ENCODE peak calls at places on chromosomes 7 and 10, in eight cellular contexts. R is heart left ventricle, X is thoracic aorta, C is esophagus muscularis mucosa, D is psoas muscle, F is A549, N is colonic mucosa, P is left ventricle myocardium inferior. A is an unnamed sample. For H3K4me1, the result is how much of the 10 kb centered on the place peaks cover.

GRCh38 chr10:49435225-49435624 is 39.3 kb upstream of the DRGX start:
- DNase-seq in X (no peak), N (no peak), P (no peak), R (no peak), D (no peak), C (no peak), F (no peak), A (no peak)

GRCh38 chr10:73875139-73875475 is 752 bp upstream of the CAMK2G start:
- DNase-seq in P (no peak), R (no peak), C (no peak), X (no peak), N (no peak), D (no peak), F (no peak), A (no peak)

GRCh38 chr10:3886666-3887251 is 101.8 kb upstream of the KLF6 start:
- DNase-seq in R (peak), F (peak), X (no peak), P (no peak), D (peak), N (no peak), C (no peak), A (no peak)

GRCh38 chr10:36344240-36344639 is 702.1 kb upstream of the FZD8 start:
- DNase-seq in N (no peak), P (no peak), F (no peak), R (no peak), C (no peak), X (no peak), D (no peak), A (no peak)

GRCh38 chr7:153109561-153109960 is 350.0 kb downstream of the ACTR3B start:
- DNase-seq in N (no peak), D (no peak), X (no peak), F (no peak), C (no peak), R (no peak), P (no peak), A (no peak)

GRCh38 chr10:21317902-21318301 is 207.6 kb downstream of the SKIDA1 start:
- DNase-seq in D (no peak), X (no peak), F (no peak), C (no peak), N (no peak), R (no peak), P (no peak), A (no peak)

GRCh38 chr7:112537822-112538221 is 57.0 kb downstream of the LSMEM1 start:
- DNase-seq in P (no peak), D (no peak), R (no peak), X (no peak), F (no peak), C (no peak), N (no peak), A (no peak)

GRCh38 chr7:107960306-107960705 is 42.7 kb downstream of the LAMB1 start:
- DNase-seq in R (no peak), C (no peak), N (no peak), F (no peak), D (no peak), P (no peak), X (no peak), A (no peak)

GRCh38 chr7:3080106-3080505 is 36.4 kb upstream of the CARD11 start:
- DNase-seq in C (no peak), D (no peak), X (no peak), P (no peak), R (no peak), F (peak), N (no peak), A (no peak)

GRCh38 chr10:15472431-15473400 is 101.6 kb upstream of the FAM171A1 start:
- DNase-seq in X (no peak), C (no peak), N (no peak), R (no peak), D (no peak), F (no peak), P (no peak), A (no peak)

GRCh38 chr7:122425731-122426130 is 121.2 kb upstream of the FEZF1 start:
- DNase-seq in P (no peak), F (no peak), D (no peak), C (no peak), R (no peak), X (no peak), N (no peak), A (no peak)

GRCh38 chr7:88357794-88358533 is 51.3 kb upstream of the STEAP4 start:
- DNase-seq in C (no peak), R (no peak), P (no peak), F (peak), D (no peak), X (no peak), N (no peak), A (no peak)

GRCh38 chr7:142391191-142391992 is 133.5 kb upstream of the PRSS58 start:
- DNase-seq in C (no peak), P (no peak), F (no peak), N (no peak), X (no peak), D (peak), R (no peak), A (no peak)

DNA sequence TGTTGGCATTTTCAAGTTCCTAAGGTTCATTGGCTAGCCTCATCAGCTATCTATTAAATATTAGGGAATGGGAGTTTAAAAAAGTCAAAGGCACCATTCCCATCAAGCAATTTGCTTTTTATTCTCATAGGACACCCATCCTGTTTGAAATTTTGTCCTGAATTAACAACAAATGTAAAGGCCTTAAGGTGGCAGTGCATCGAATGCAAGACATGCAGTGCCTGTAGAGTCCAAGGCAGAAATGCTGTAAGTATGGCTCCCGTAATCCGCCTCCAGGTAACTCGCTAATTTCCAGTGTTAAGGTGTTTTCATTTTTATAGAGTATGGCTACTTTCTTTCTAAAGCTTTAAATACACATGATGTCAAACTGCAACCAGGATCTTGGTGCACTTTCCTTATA is 141.9 kb upstream of the SAMD8 start:
- DNase-seq in N (no peak), F (no peak), D (no peak), P (no peak), C (no peak), R (no peak), X (no peak), A (no peak)
- TF ChIP-seq CTCF in N (no peak), F (no peak), D (no peak), P (no peak), C (no peak), R (no peak), X (no peak), A (no peak)

GRCh38 chr10:118308664-118309063 is 33.5 kb downstream of the FAM204A start:
- DNase-seq in C (no peak), F (no peak), D (no peak), N (no peak), P (no peak), X (no peak), R (no peak), A (no peak)
- H3K4me1 ChIP-seq in C (under half), F (under half), D (under half), N (under half), P (under half), X (half or more), R (under half), A (under half)

DNA sequence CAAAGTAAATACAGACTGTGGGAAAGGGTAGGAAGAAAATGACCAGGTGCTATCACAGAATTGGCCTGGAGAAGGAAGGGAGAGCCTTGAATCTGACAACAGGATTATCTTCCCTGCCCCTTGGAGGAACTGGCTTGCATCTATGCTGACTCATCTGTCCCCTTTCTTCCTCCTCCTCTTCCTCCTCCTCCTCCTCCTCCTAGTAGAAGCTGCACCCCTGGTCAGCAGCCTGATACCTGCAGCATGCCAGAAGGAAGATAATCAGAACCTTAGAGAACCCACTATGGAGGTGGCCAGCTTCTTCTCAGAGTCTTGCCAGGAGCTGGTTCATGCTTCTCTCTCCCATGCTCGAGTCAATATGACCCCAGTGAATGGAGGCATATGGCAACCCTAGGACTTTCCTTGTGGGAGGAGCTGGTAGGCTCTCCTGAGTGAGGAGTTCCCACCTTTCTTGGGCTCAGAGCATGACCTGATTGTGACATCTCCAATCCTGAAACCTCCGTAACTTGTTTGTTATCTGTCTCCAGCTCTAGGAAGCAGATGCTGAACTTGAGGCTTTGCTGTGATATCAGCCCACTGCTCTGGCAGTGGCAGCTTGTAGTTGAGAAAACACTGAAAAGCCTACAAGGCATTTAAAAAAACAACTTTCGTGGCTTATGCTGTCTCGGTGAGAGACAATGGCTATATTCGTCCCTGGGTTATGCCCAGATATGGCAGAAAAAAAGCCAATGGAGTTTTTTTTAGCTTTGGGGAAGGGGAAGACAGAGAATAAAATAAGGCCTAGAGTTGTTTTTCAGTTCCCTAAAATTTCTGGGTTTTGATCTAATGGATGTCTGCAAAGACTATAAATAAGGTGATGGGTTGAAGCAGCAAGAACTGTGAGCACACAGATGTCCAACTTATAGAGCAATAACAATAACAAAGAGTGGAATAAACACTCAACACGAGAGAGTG is 60.6 kb downstream of the CDHR3 start:
- DNase-seq in F (no peak), P (no peak), N (no peak), D (no peak), C (no peak), X (no peak), R (no peak), A (no peak)
- H3K27ac ChIP-seq in F (no peak), P (no peak), N (no peak), D (no peak), C (no peak), X (no peak), R (no peak), A (no peak)

GRCh38 chr7:44218418-44219201 is 17.8 kb downstream of the YKT6 start:
- DNase-seq in F (no peak), D (peak), N (no peak), X (no peak), R (peak), P (peak), C (no peak), A (no peak)
- TF ChIP-seq CTCF in F (no peak), D (no peak), N (no peak), X (no peak), R (no peak), P (no peak), C (no peak), A (no peak)

DNA sequence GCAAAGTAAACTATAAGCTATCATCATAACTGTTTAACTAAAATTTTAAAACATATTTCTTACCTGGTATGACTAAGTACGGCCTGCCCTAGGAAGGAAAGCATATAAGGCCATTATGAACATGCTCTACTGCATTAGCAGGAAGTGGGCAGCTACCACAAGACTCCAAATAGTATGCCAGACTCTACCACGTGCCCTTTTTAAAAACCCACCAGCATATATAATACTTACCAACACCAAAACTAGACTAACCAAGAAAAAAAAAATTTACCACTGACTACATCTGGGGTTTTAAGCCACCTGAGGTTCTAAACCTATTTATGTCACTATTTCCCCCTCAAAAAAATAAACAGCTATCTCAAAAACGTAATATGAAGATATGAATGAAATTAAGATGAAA is 30.1 kb downstream of the NUDCD3 start:
- DNase-seq in D (no peak), P (no peak), F (no peak), C (no peak), X (no peak), R (no peak), N (no peak), A (no peak)
- H3K4me1 ChIP-seq in D (under half), P (half or more), F (under half), C (under half), X (under half), R (under half), N (under half), A (under half)